ENCODE peak calls at places on chromosome 18, in six cellular contexts. A is EL, N is Right ventricle myocardium superior, R is HFFc6, Y is NCI-H1092 treated with DMSO at 0.1 percent for 48 hours, T is KBM-7. G is an unnamed sample.

GRCh38 chr18:32167980-32168379 is 21.9 kb upstream of the MEP1B start:
- DNase-seq in T (no peak), R (no peak), N (no peak), A (no peak), Y (no peak), G (no peak)

GRCh38 chr18:57497372-57498294 is 62.5 kb downstream of the ONECUT2 start:
- DNase-seq in T (no peak), N (no peak), A (no peak), Y (no peak), R (peak; percentile 32), G (no peak)

GRCh38 chr18:44792456-44793080 is 111.9 kb downstream of the SETBP1 start:
- DNase-seq in Y (no peak), R (peak; percentile 28), T (no peak), A (peak; percentile 7), N (no peak), G (no peak)

GRCh38 chr18:13218376-13219011 is at the start of gene LDLRAD4:
- DNase-seq in N (peak; percentile 72), A (no peak), R (no peak), T (peak; percentile 52), Y (peak; percentile 1), G (no peak)

GRCh38 chr18:54260376-54261072 is 8.8 kb upstream of the POLI start:
- DNase-seq in N (no peak), T (no peak), R (no peak), A (no peak), Y (no peak), G (no peak)

GRCh38 chr18:36772339-36772738 is 56.5 kb downstream of the TPGS2 start:
- DNase-seq in A (peak; percentile 44), R (peak; percentile 76), N (no peak), Y (no peak), T (no peak), G (no peak)

GRCh38 chr18:2680216-2680792 is 24.8 kb downstream of the SMCHD1 start:
- DNase-seq in R (no peak), Y (no peak), N (no peak), A (no peak), T (no peak), G (no peak)

GRCh38 chr18:63363951-63364350 is 3.1 kb downstream of the KDSR start:
- DNase-seq in A (no peak), N (no peak), T (peak; percentile 33), R (no peak), Y (no peak), G (no peak)

GRCh38 chr18:13191779-13192178 is 26.8 kb upstream of the LDLRAD4 start:
- DNase-seq in R (no peak), N (no peak), A (no peak), T (no peak), Y (no peak), G (no peak)

GRCh38 chr18:31941010-31941809 is 1.7 kb downstream of the TRAPPC8 start:
- DNase-seq in Y (no peak), T (no peak), A (no peak), R (no peak), N (no peak), G (no peak)

GRCh38 chr18:9808190-9808529 is 77.6 kb upstream of the TXNDC2 start:
- DNase-seq in R (no peak), Y (no peak), N (no peak), A (no peak), T (no peak), G (no peak)

GRCh38 chr18:71371951-71372605 is 1083.2 kb downstream of the SOCS6 start:
- DNase-seq in R (no peak), Y (no peak), N (no peak), A (no peak), T (no peak), G (no peak)

GRCh38 chr18:76052196-76052595 is 442.8 kb downstream of the ZNF516 start:
- DNase-seq in N (no peak), R (no peak), Y (no peak), T (no peak), A (no peak), G (no peak)

GRCh38 chr18:37705016-37705415 is 139.4 kb upstream of the CELF4 start:
- DNase-seq in Y (no peak), R (no peak), N (no peak), T (no peak), A (no peak), G (no peak)

GRCh38 chr18:49368876-49369440 is 91.5 kb downstream of the DYM start:
- DNase-seq in R (no peak), Y (peak; percentile 31), A (no peak), N (no peak), T (no peak), G (no peak)

GRCh38 chr18:70705831-70706416 is 417.1 kb downstream of the SOCS6 start:
- DNase-seq in R (no peak), Y (no peak), A (no peak), T (no peak), N (no peak), G (no peak)

GRCh38 chr18:50356036-50356945 is 18.6 kb upstream of the SKA1 start:
- DNase-seq in T (peak; percentile 57), N (no peak), R (peak; percentile 10), Y (no peak), A (peak; percentile 14), G (peak; percentile 88)

GRCh38 chr18:62788891-62789290 is 73.5 kb downstream of the PHLPP1 start:
- DNase-seq in Y (peak; percentile 77), R (no peak), N (no peak), A (peak; percentile 13), T (peak; percentile 24), G (no peak)

GRCh38 chr18:59428018-59428417 is 69.0 kb upstream of the LMAN1 start:
- DNase-seq in N (no peak), A (no peak), R (no peak), Y (no peak), T (no peak), G (no peak)

GRCh38 chr18:53380063-53380639 is 844.3 kb downstream of the MBD2 start:
- DNase-seq in Y (peak; percentile 77), T (peak; percentile 15), R (peak; percentile 35), A (peak; percentile 12), N (no peak), G (no peak)

GRCh38 chr18:42977982-42978595 is 137.4 kb downstream of the RIT2 start:
- DNase-seq in N (no peak), Y (peak; percentile 99), R (no peak), A (no peak), T (no peak), G (no peak)

GRCh38 chr18:6750411-6750810 is 20.9 kb downstream of the ARHGAP28 start:
- DNase-seq in N (no peak), A (no peak), R (no peak), Y (no peak), T (no peak), G (no peak)

GRCh38 chr18:56309104-56309503 is 329.3 kb downstream of the TXNL1 start:
- DNase-seq in Y (no peak), T (no peak), R (no peak), A (no peak), N (no peak), G (no peak)

GRCh38 chr18:655445-655844 is 2.0 kb upstream of the TYMS start:
- DNase-seq in Y (no peak), N (no peak), A (no peak), T (no peak), R (no peak), G (no peak)

GRCh38 chr18:48777737-48778111 is 173.0 kb downstream of the SMAD7 start:
- DNase-seq in Y (no peak), A (no peak), N (no peak), T (no peak), R (no peak), G (no peak)

GRCh38 chr18:75161629-75162028 is 47.3 kb downstream of the PTGR3 start:
- DNase-seq in Y (peak; percentile 45), N (peak; percentile 53), A (peak; percentile 23), R (no peak), T (peak; percentile 81), G (peak; percentile 58)

GRCh38 chr18:37138456-37138855 is 309.5 kb downstream of the KIAA1328 start:
- DNase-seq in R (no peak), N (no peak), A (no peak), Y (no peak), T (no peak), G (no peak)

GRCh38 chr18:78309307-78309706 is 670.3 kb upstream of the SALL3 start:
- DNase-seq in R (no peak), Y (no peak), N (no peak), A (no peak), T (no peak), G (no peak)

GRCh38 chr18:23422751-23423418 is 30.2 kb upstream of the RIOK3 start:
- DNase-seq in Y (no peak), R (peak; percentile 65), T (peak; percentile 64), N (peak; percentile 53), A (peak; percentile 76), G (peak; percentile 100)

GRCh38 chr18:7617738-7618422 is 50.8 kb downstream of the PTPRM start:
- DNase-seq in Y (no peak), R (peak; percentile 80), T (no peak), N (no peak), A (peak; percentile 96), G (no peak)

GRCh38 chr18:64777561-64777960 is 628.7 kb upstream of the LINC00305 start:
- DNase-seq in N (no peak), Y (no peak), A (no peak), R (no peak), T (no peak), G (no peak)

GRCh38 chr18:70453058-70453775 is 164.4 kb downstream of the SOCS6 start:
- DNase-seq in R (no peak), Y (no peak), T (no peak), N (no peak), A (no peak), G (no peak)

GRCh38 chr18:58143391-58143790 is 99.4 kb downstream of the NEDD4L start:
- DNase-seq in A (no peak), Y (no peak), R (no peak), N (no peak), T (no peak), G (no peak)

GRCh38 chr18:37662546-37663339 is 97.1 kb upstream of the CELF4 start:
- DNase-seq in A (no peak), T (no peak), R (no peak), Y (no peak), N (no peak), G (no peak)

GRCh38 chr18:68721681-68722583 is 7.0 kb upstream of the TMX3 start:
- DNase-seq in N (no peak), T (no peak), A (no peak), Y (no peak), R (no peak), G (no peak)

G was measured in GF-D8.